ENCODE peak calls at places on chromosomes 2 and 18, in seven cellular contexts. V is activated naive CD8-positive, alpha-beta T cell treated with anti-CD3 and anti-CD28 coated beads for 36 hours; D is D721Med; E is activated CD8-positive, alpha-beta memory T cell treated with anti-CD3 and anti-CD28 coated beads, Interleukin-2, amount 50 U/mL, for 4 hours; A is activated CD4-positive, CD25-positive, alpha-beta regulatory T cell treated with anti-CD3 and anti-CD28 coated beads, Interleukin-2, amount 50 U/mL, for 16 hours; Z is mesenchymal stem cell; O is foreskin fibroblast. H is an unnamed sample.

GRCh38 chr2:54579682-54580349 is 123.7 kb downstream of the SPTBN1 start:
- DNase-seq in A (no peak), Z (no peak), V (peak), E (no peak), D (no peak), O (no peak), H (no peak)

GRCh38 chr2:67865871-67866386 is 196.9 kb downstream of the C1D start:
- DNase-seq in E (no peak), A (no peak), Z (no peak), D (no peak), V (no peak), O (no peak), H (no peak)

GRCh38 chr2:181616715-181617114 is 40.2 kb downstream of the CERKL start:
- DNase-seq in O (no peak), Z (no peak), A (no peak), V (no peak), E (no peak), D (no peak), H (no peak)

GRCh38 chr2:230601510-230601909 is 111.1 kb upstream of the CAB39 start:
- DNase-seq in D (no peak), V (no peak), Z (no peak), A (no peak), O (no peak), E (no peak), H (no peak)

GRCh38 chr2:924202-924601 is 26.4 kb upstream of the SNTG2 start:
- DNase-seq in V (no peak), Z (no peak), O (no peak), E (no peak), D (no peak), A (no peak), H (no peak)

GRCh38 chr18:59272971-59273935 is at the start of gene RAX:
- DNase-seq in V (peak), E (no peak), O (no peak), A (no peak), Z (peak), D (peak), H (no peak)

GRCh38 chr2:63287961-63288360 is 237.3 kb downstream of the OTX1 start:
- DNase-seq in D (no peak), A (no peak), Z (no peak), E (no peak), O (no peak), V (no peak), H (no peak)

GRCh38 chr18:55415258-55415871 is 172.6 kb downstream of the TCF4 start:
- DNase-seq in V (peak), E (peak), A (peak), D (no peak), O (peak), Z (peak), H (peak)

GRCh38 chr2:147469471-147469870 is 375.4 kb upstream of the ACVR2A start:
- DNase-seq in O (no peak), Z (no peak), V (no peak), D (no peak), A (no peak), E (no peak), H (no peak)

GRCh38 chr18:13574761-13575160 is 151.6 kb downstream of the FAM210A start:
- DNase-seq in D (no peak), A (no peak), Z (no peak), E (no peak), O (peak), V (no peak), H (no peak)

GRCh38 chr18:52499646-52500045 is 159.6 kb downstream of the DCC start:
- DNase-seq in V (no peak), O (peak), Z (no peak), A (no peak), E (no peak), D (no peak), H (no peak)

GRCh38 chr2:142642654-142643053 is 234.8 kb upstream of the KYNU start:
- DNase-seq in V (no peak), O (no peak), A (no peak), D (no peak), Z (no peak), E (no peak), H (no peak)

GRCh38 chr2:55961318-55961911 is 37.8 kb upstream of the EFEMP1 start:
- DNase-seq in O (peak), V (no peak), Z (peak), E (no peak), D (no peak), A (no peak), H (no peak)

GRCh38 chr2:204234879-204235278 is 298.3 kb downstream of the ICOS start:
- DNase-seq in E (no peak), O (no peak), D (no peak), V (no peak), A (no peak), Z (no peak), H (no peak)

GRCh38 chr2:74041726-74042125 is 57.0 kb downstream of the TET3 start:
- DNase-seq in A (no peak), Z (no peak), V (no peak), D (no peak), O (no peak), E (no peak), H (no peak)

GRCh38 chr2:96407041-96407918 is 71.7 kb downstream of the NCAPH start:
- DNase-seq in D (peak), V (peak), A (peak), E (peak), O (peak), Z (peak), H (peak)

GRCh38 chr2:162833345-162833744 is 5.2 kb downstream of the KCNH7 start:
- DNase-seq in E (no peak), V (no peak), O (no peak), A (no peak), Z (no peak), D (no peak), H (no peak)

GRCh38 chr18:56869189-56869777 is 218.1 kb downstream of the WDR7 start:
- DNase-seq in O (peak), Z (peak), A (no peak), V (no peak), E (no peak), D (no peak), H (peak)

GRCh38 chr18:44715841-44716240 is 35.2 kb downstream of the SETBP1 start:
- DNase-seq in E (no peak), A (no peak), O (no peak), D (no peak), Z (no peak), V (no peak), H (no peak)

GRCh38 chr2:145655366-145655765 is 1135.4 kb upstream of the ZEB2 start:
- DNase-seq in O (no peak), Z (no peak), D (no peak), A (no peak), V (no peak), E (no peak), H (no peak)

H was measured in T-helper 2 cell.